ENCODE peak calls at places on chromosome 15, in seven cellular contexts. R is T-helper 1 cell; A is sigmoid colon; T is stimulated activated CD4-positive, alpha-beta T cell treated with anti-CD3 and anti-CD28 coated beads, Interleukin-1b, Interleukin-23, amount 100 ng/mL, for 24 hours; C is GM20000; M is AG04450; V is amniotic stem cell. Y is an unnamed sample.

GRCh38 chr15:51825701-51826100 is 3.8 kb upstream of the TMOD3 start:
- DNase-seq in R (no peak), A (no peak), T (no peak), C (no peak), M (no peak), V (no peak), Y (no peak)

GRCh38 chr15:41937568-41937923 is 34.8 kb downstream of the EHD4 start:
- DNase-seq in R (no peak), A (no peak), T (no peak), C (no peak), M (no peak), V (no peak), Y (no peak)

GRCh38 chr15:95594496-95594895 is 736.0 kb upstream of the NR2F2 start:
- DNase-seq in R (no peak), A (no peak), T (no peak), C (no peak), M (no peak), V (no peak), Y (no peak)

GRCh38 chr15:71433402-71433801 is 318.1 kb downstream of the THSD4 start:
- DNase-seq in R (no peak), A (no peak), T (no peak), C (no peak), M (no peak), V (no peak), Y (no peak)

GRCh38 chr15:55494927-55495326 is 13.1 kb downstream of the DNAAF4 start:
- DNase-seq in R (no peak), A (no peak), T (no peak), C (no peak), M (no peak), V (no peak), Y (no peak)

GRCh38 chr15:28962851-28963710 is 77.3 kb downstream of the APBA2 start:
- DNase-seq in R (no peak), A (peak), T (no peak), C (no peak), M (no peak), V (no peak), Y (no peak)

GRCh38 chr15:62240121-62240520 is 75.0 kb upstream of the C2CD4B start:
- DNase-seq in R (no peak), A (no peak), T (no peak), C (no peak), M (no peak), V (no peak), Y (no peak)

GRCh38 chr15:81887913-81888312 is 157.9 kb downstream of the MEX3B start:
- DNase-seq in R (no peak), A (no peak), T (no peak), C (no peak), M (peak), V (peak), Y (no peak)

GRCh38 chr15:62845239-62846126 is 197.1 kb upstream of the TPM1 start:
- DNase-seq in R (no peak), A (peak), T (no peak), C (no peak), M (no peak), V (no peak), Y (no peak)

GRCh38 chr15:44603126-44603525 is 60.3 kb downstream of the SPG11 start:
- DNase-seq in R (no peak), A (no peak), T (no peak), C (no peak), M (no peak), V (no peak), Y (no peak)

GRCh38 chr15:80228959-80229610 is 22.9 kb downstream of the CTXND1 start:
- DNase-seq in R (no peak), A (no peak), T (no peak), C (no peak), M (no peak), V (no peak), Y (no peak)